ENCODE peak calls at places on chromosomes 1 and 21, in ten cellular contexts. Z is activated CD4-positive, alpha-beta T cell treated with anti-CD3 and anti-CD28 coated beads for 24 hours; Y is posterior vena cava; E is spleen; C is retina; I is ELR; X is cardiac fibroblast; F is SJSA1; V is stromal cell of bone marrow; T is SHP77. L is an unnamed sample.

GRCh38 chr1:211643324-211644212 is 31.9 kb downstream of the NEK2 start:
- DNase-seq in Z (no peak), Y (no peak), E (no peak), C (peak), I (no peak), X (no peak), F (no peak), V (no peak), T (peak), L (no peak)

GRCh38 chr1:10056599-10056987 is 23.8 kb downstream of the UBE4B start:
- DNase-seq in Z (no peak), Y (no peak), E (no peak), C (no peak), I (no peak), X (no peak), F (no peak), V (no peak), T (peak), L (no peak)

GRCh38 chr1:15950763-15951295 is 25.1 kb downstream of the ZBTB17 start:
- DNase-seq in Z (peak), Y (peak), E (no peak), C (peak), I (peak), X (peak), F (peak), V (no peak), T (no peak), L (no peak)

GRCh38 chr21:46158666-46159300 is 3.4 kb upstream of the FTCD start:
- DNase-seq in Z (no peak), Y (peak), E (no peak), C (no peak), I (no peak), X (no peak), F (no peak), V (no peak), T (no peak), L (no peak)

GRCh38 chr1:16145988-16146887 is 9.6 kb downstream of the EPHA2 start:
- DNase-seq in Z (no peak), Y (peak), E (no peak), C (peak), I (peak), X (peak), F (peak), V (peak), T (no peak), L (peak)

GRCh38 chr1:23578311-23578996 is 19.2 kb upstream of the ID3 start:
- DNase-seq in Z (no peak), Y (no peak), E (no peak), C (no peak), I (peak), X (no peak), F (no peak), V (no peak), T (no peak), L (no peak)

GRCh38 chr1:104018922-104019674 is 269.4 kb downstream of the AMY1C start:
- DNase-seq in Z (no peak), Y (peak), E (no peak), C (no peak), I (no peak), X (no peak), F (no peak), V (no peak), T (no peak), L (no peak)

GRCh38 chr21:36179145-36179544 is 22.5 kb downstream of the DOP1B start:
- DNase-seq in Z (no peak), Y (no peak), E (no peak), C (no peak), I (no peak), X (no peak), F (no peak), V (no peak), T (no peak), L (no peak)

GRCh38 chr1:55378582-55378981 is 163.4 kb upstream of the USP24 start:
- DNase-seq in Z (peak), Y (no peak), E (no peak), C (peak), I (no peak), X (peak), F (peak), V (no peak), T (no peak), L (peak)